ENCODE peak calls at places on chromosomes 5 and 9, in five cellular contexts. One of them, this sample, is unnamed.

GRCh38 chr5:146188358-146188757 is 5.9 kb upstream of the LARS1 start:
- DNase-seq in nephron progenitor cell: no peak
- DNase-seq in lower leg skin: no peak
- DNase-seq in foreskin fibroblast: peak
- DNase-seq in AG09319: no peak
- DNase-seq in this sample: no peak

GRCh38 chr5:685262-686171 is 7.6 kb downstream of the TPPP start:
- DNase-seq in nephron progenitor cell: no peak
- DNase-seq in lower leg skin: no peak
- DNase-seq in foreskin fibroblast: no peak
- DNase-seq in AG09319: no peak
- DNase-seq in this sample: no peak

GRCh38 chr5:142512041-142512679 is 173.7 kb downstream of the FGF1 start:
- DNase-seq in nephron progenitor cell: no peak
- DNase-seq in lower leg skin: peak
- DNase-seq in foreskin fibroblast: peak
- DNase-seq in AG09319: no peak
- DNase-seq in this sample: no peak

GRCh38 chr5:1808466-1808865 is 7.3 kb downstream of the NDUFS6 start:
- DNase-seq in nephron progenitor cell: no peak
- DNase-seq in lower leg skin: no peak
- DNase-seq in foreskin fibroblast: peak
- DNase-seq in AG09319: no peak
- DNase-seq in this sample: no peak

GRCh38 chr5:25544652-25545249 is 900.0 kb upstream of the CDH10 start:
- DNase-seq in nephron progenitor cell: peak
- DNase-seq in lower leg skin: no peak
- DNase-seq in foreskin fibroblast: no peak
- DNase-seq in AG09319: no peak
- DNase-seq in this sample: peak

GRCh38 chr9:14538529-14538928 is 154.7 kb downstream of the ZDHHC21 start:
- DNase-seq in nephron progenitor cell: no peak
- DNase-seq in lower leg skin: no peak
- DNase-seq in foreskin fibroblast: no peak
- DNase-seq in AG09319: no peak
- DNase-seq in this sample: no peak

GRCh38 chr5:142680605-142681259 is 5.2 kb downstream of the FGF1 start:
- DNase-seq in nephron progenitor cell: no peak
- DNase-seq in lower leg skin: peak
- DNase-seq in foreskin fibroblast: peak
- DNase-seq in AG09319: no peak
- DNase-seq in this sample: no peak

GRCh38 chr5:172721455-172722308 is 49.3 kb downstream of the DUSP1 start:
- DNase-seq in nephron progenitor cell: no peak
- DNase-seq in lower leg skin: no peak
- DNase-seq in foreskin fibroblast: peak
- DNase-seq in AG09319: no peak
- DNase-seq in this sample: no peak

GRCh38 chr5:149265559-149265958 is 6.1 kb upstream of the AFAP1L1 start:
- DNase-seq in nephron progenitor cell: no peak
- DNase-seq in lower leg skin: no peak
- DNase-seq in foreskin fibroblast: peak
- DNase-seq in AG09319: peak
- DNase-seq in this sample: no peak

GRCh38 chr5:54160329-54160728 is 150.0 kb downstream of the ARL15 start:
- DNase-seq in nephron progenitor cell: no peak
- DNase-seq in lower leg skin: no peak
- DNase-seq in foreskin fibroblast: no peak
- DNase-seq in AG09319: no peak
- DNase-seq in this sample: no peak

GRCh38 chr5:54162184-54162583 is 148.2 kb downstream of the ARL15 start:
- DNase-seq in nephron progenitor cell: no peak
- DNase-seq in lower leg skin: no peak
- DNase-seq in foreskin fibroblast: no peak
- DNase-seq in AG09319: no peak
- DNase-seq in this sample: no peak

GRCh38 chr5:54159837-54160215 is 150.5 kb downstream of the ARL15 start:
- DNase-seq in nephron progenitor cell: no peak
- DNase-seq in lower leg skin: no peak
- DNase-seq in foreskin fibroblast: no peak
- DNase-seq in AG09319: no peak
- DNase-seq in this sample: no peak

DNA sequence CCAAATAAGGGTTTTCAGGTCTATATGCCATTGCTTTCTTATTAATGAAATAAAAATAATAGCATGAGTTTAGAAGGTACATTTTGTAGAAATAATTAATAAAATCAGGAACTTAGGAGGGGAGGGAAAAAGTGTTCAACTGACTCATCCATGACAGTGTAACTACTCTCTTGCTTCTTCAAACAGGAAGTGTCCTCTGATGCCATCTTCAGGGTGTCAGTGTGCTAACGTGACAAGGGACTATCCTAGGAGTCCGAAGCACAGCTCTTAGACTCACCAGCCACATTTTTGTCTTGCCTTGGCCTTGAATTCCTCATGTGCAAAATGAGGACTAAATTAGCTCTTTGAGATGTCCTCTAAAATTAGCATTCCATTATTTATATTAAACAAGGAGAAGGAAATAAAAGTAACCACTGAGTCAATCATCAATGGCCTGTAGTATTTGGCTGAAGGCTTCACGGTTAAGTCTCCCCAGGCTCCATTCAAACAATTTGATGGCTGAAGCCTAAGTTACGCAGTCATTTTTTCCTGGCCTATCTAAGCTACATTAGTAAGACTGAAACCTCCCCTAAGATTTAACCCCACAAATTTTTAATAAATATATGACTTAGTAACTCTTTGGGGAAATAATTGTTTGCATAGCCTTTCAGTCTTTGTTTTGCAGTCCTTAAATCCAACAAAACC is 151.1 kb downstream of the ARL15 start:
- DNase-seq in nephron progenitor cell: no peak
- DNase-seq in lower leg skin: no peak
- DNase-seq in foreskin fibroblast: peak
- DNase-seq in AG09319: no peak
- DNase-seq in this sample: no peak
- TF ChIP-seq CTCF in nephron progenitor cell: no peak
- TF ChIP-seq CTCF in lower leg skin: no peak
- TF ChIP-seq CTCF in foreskin fibroblast: no peak
- TF ChIP-seq CTCF in AG09319: no peak
- TF ChIP-seq CTCF in this sample: peak

GRCh38 chr9:22529426-22530199 is 83.0 kb downstream of the DMRTA1 start:
- DNase-seq in nephron progenitor cell: no peak
- DNase-seq in lower leg skin: no peak
- DNase-seq in foreskin fibroblast: no peak
- DNase-seq in AG09319: no peak
- DNase-seq in this sample: no peak

GRCh38 chr9:22528485-22528884 is 81.9 kb downstream of the DMRTA1 start:
- DNase-seq in nephron progenitor cell: no peak
- DNase-seq in lower leg skin: no peak
- DNase-seq in foreskin fibroblast: peak
- DNase-seq in AG09319: peak
- DNase-seq in this sample: no peak
- TF ChIP-seq CTCF in nephron progenitor cell: no peak
- TF ChIP-seq CTCF in lower leg skin: no peak
- TF ChIP-seq CTCF in foreskin fibroblast: peak
- TF ChIP-seq CTCF in AG09319: peak
- TF ChIP-seq CTCF in this sample: no peak

DNA sequence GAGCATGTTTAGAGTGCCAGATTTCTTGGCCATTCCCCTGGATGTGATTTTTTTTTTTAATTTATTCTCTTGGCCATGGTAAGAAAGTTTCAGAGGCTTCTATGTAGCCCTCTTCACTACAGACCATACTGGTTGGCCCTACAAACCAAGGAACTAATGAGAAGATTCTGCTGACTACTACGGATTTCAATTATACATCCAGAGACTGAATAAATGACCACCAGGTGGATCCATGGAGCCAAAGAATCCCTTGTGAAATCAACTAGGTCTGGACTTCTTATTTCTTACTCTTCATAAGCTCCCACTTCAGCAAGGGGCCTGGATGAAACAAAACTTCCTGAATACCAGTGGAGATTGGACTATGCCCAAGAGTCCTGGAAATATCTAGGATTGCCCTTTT is 27.6 kb downstream of the ZNF622 start:
- DNase-seq in nephron progenitor cell: no peak
- DNase-seq in lower leg skin: no peak
- DNase-seq in foreskin fibroblast: peak
- DNase-seq in AG09319: no peak
- DNase-seq in this sample: no peak
- TF ChIP-seq CTCF in nephron progenitor cell: no peak
- TF ChIP-seq CTCF in lower leg skin: no peak
- TF ChIP-seq CTCF in foreskin fibroblast: no peak
- TF ChIP-seq CTCF in AG09319: no peak
- TF ChIP-seq CTCF in this sample: no peak

GRCh38 chr9:72997387-72997995 is 44.6 kb upstream of the ALDH1A1 start:
- DNase-seq in nephron progenitor cell: no peak
- DNase-seq in lower leg skin: no peak
- DNase-seq in foreskin fibroblast: no peak
- DNase-seq in AG09319: no peak
- DNase-seq in this sample: no peak

GRCh38 chr9:72998363-72998762 is 45.5 kb upstream of the ALDH1A1 start:
- DNase-seq in nephron progenitor cell: no peak
- DNase-seq in lower leg skin: no peak
- DNase-seq in foreskin fibroblast: no peak
- DNase-seq in AG09319: no peak
- DNase-seq in this sample: no peak

GRCh38 chr9:72996684-72997314 is 43.9 kb upstream of the ALDH1A1 start:
- DNase-seq in nephron progenitor cell: no peak
- DNase-seq in lower leg skin: no peak
- DNase-seq in foreskin fibroblast: peak
- DNase-seq in AG09319: no peak
- DNase-seq in this sample: no peak

GRCh38 chr9:72995131-72996024 is 42.5 kb upstream of the ALDH1A1 start:
- DNase-seq in nephron progenitor cell: no peak
- DNase-seq in lower leg skin: no peak
- DNase-seq in foreskin fibroblast: no peak
- DNase-seq in AG09319: no peak
- DNase-seq in this sample: no peak

GRCh38 chr9:72996106-72996505 is 43.3 kb upstream of the ALDH1A1 start:
- DNase-seq in nephron progenitor cell: no peak
- DNase-seq in lower leg skin: no peak
- DNase-seq in foreskin fibroblast: peak
- DNase-seq in AG09319: no peak
- DNase-seq in this sample: no peak
- TF ChIP-seq CTCF in nephron progenitor cell: no peak
- TF ChIP-seq CTCF in lower leg skin: no peak
- TF ChIP-seq CTCF in foreskin fibroblast: no peak
- TF ChIP-seq CTCF in AG09319: no peak
- TF ChIP-seq CTCF in this sample: no peak

DNA sequence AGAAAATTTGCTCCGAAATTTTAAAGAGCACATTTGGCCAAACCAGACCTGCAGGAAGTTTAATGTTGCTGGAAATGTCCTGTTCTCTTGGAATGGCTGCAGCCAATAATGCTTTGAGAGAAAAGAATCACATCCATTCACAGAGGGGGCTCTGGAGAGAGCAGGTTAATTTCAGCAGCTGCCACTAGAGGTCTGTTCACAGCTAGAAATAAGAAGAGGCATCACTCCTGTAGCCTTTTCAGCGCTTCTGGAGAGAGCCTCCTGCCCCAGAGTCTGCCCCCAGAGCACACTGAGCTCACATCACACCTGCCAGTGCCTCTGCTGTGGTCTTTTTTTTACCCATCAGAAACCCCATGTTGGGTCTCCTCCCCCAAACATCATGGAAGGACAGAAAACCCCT is 124.8 kb upstream of the RAD23B start:
- DNase-seq in nephron progenitor cell: peak
- DNase-seq in lower leg skin: no peak
- DNase-seq in foreskin fibroblast: peak
- DNase-seq in AG09319: no peak
- DNase-seq in this sample: peak
- TF ChIP-seq CTCF in nephron progenitor cell: peak
- TF ChIP-seq CTCF in lower leg skin: no peak
- TF ChIP-seq CTCF in foreskin fibroblast: peak
- TF ChIP-seq CTCF in AG09319: peak
- TF ChIP-seq CTCF in this sample: peak

DNA sequence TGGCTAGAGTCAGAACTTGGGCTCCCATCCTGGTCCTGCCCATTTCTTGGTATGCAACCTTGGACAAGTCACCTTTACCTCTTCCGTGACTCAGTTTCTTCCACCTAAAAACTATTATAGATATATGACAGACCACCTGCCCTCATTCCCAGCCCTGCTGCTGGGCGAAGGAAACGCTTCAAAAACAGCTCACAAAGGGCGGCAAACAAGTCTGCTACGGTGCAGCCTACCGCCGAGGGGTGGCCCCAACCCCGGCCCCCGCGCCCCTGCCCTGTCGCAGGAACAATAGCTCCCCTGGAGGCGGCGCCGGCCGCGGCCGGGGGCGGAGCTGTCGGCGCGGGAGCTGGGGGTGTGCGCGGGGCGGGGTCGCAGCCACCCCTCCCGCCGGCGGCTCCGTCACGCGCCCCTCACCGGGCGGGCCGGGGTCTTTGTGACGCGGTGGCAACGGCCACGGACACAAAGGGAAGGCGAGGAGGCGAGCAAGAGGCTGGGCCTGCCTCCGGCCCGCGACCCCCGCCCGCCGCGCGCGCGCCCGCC is at the start of gene TMEFF1:
- DNase-seq in nephron progenitor cell: peak
- DNase-seq in lower leg skin: no peak
- DNase-seq in foreskin fibroblast: peak
- DNase-seq in AG09319: no peak
- DNase-seq in this sample: peak
- TF ChIP-seq CTCF in nephron progenitor cell: no peak
- TF ChIP-seq CTCF in lower leg skin: no peak
- TF ChIP-seq CTCF in foreskin fibroblast: no peak
- TF ChIP-seq CTCF in AG09319: peak
- TF ChIP-seq CTCF in this sample: no peak

GRCh38 chr5:16679863-16680262 is 63.1 kb upstream of the RETREG1 start:
- DNase-seq in nephron progenitor cell: no peak
- DNase-seq in lower leg skin: no peak
- DNase-seq in foreskin fibroblast: no peak
- DNase-seq in AG09319: no peak
- DNase-seq in this sample: no peak
- TF ChIP-seq CTCF in nephron progenitor cell: no peak
- TF ChIP-seq CTCF in lower leg skin: no peak
- TF ChIP-seq CTCF in foreskin fibroblast: no peak
- TF ChIP-seq CTCF in AG09319: peak
- TF ChIP-seq CTCF in this sample: no peak

DNA sequence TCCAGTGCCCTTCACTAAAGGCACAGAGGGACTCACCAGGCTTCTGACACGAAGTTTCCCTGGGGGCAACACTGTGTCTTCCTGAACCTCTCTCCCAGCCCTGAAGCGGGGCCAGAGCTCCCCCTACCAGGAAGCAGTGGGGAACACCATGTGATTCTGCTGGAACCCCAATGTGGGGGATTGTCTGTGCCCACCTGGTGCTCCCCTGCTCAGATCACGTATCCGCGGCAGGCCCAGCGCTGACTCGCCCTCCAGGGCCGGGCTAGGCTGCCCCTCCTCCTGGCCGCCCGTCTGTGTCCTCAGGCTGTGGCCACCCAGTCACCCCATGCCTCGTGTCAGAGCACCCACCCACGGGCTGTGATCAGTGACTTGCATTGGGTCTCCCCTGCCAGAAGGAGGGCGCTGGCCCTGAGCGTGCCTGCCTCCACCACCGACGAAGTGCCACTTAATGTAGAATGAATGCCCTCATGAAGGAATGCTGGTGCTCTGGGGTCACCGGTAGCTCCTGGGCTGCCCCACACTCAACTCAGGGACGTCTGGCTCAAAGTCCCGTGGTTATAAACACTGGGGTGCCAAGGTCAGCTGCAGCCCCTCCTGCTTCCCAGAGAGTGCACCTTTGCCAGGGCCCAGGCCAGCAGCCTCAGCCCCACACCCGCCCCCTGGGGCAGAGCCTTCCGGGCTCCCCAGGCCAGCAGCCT is 22.1 kb downstream of the SARDH start:
- DNase-seq in nephron progenitor cell: peak
- DNase-seq in lower leg skin: no peak
- DNase-seq in foreskin fibroblast: no peak
- DNase-seq in AG09319: no peak
- DNase-seq in this sample: no peak
- TF ChIP-seq CTCF in nephron progenitor cell: peak
- TF ChIP-seq CTCF in lower leg skin: no peak
- TF ChIP-seq CTCF in foreskin fibroblast: peak
- TF ChIP-seq CTCF in AG09319: peak
- TF ChIP-seq CTCF in this sample: peak